ENCODE peak calls at places on chromosomes 16 and 17, in ten cellular contexts. O is K562, Q is thyroid gland, G is body of pancreas, E is spleen, T is testis, Y is uterus, M is heart left ventricle, A is upper lobe of left lung, F is transverse colon. V is an unnamed sample.

GRCh38 chr17:73297934-73298861 is 13.6 kb downstream of the CDC42EP4 start:
- DNase-seq in O (peak), Q (peak), G (peak), E (no peak), T (no peak), Y (no peak), M (no peak), A (no peak), F (no peak), V (peak)

GRCh38 chr16:4852221-4852872 is 5.1 kb downstream of the UBN1 start:
- DNase-seq in O (peak), Q (no peak), G (no peak), E (no peak), T (no peak), Y (no peak), M (no peak), A (no peak), F (peak), V (peak)

GRCh38 chr17:38724337-38724988 is 5.7 kb upstream of the CISD3 start:
- DNase-seq in O (no peak), Q (no peak), G (peak), E (peak), T (peak), Y (no peak), M (peak), A (no peak), F (peak), V (no peak)

GRCh38 chr16:56910654-56911539 is 21.0 kb upstream of the HERPUD1 start:
- DNase-seq in O (no peak), Q (no peak), G (no peak), E (no peak), T (peak), Y (no peak), M (no peak), A (no peak), F (peak), V (no peak)

GRCh38 chr16:4676826-4677225 is 16.5 kb upstream of the NUDT16L1 start:
- DNase-seq in O (no peak), Q (no peak), G (no peak), E (peak), T (peak), Y (no peak), M (peak), A (no peak), F (no peak), V (no peak)

GRCh38 chr16:2900526-2901075 is 11.1 kb upstream of the FLYWCH1 start:
- DNase-seq in O (no peak), Q (no peak), G (no peak), E (no peak), T (no peak), Y (no peak), M (no peak), A (no peak), F (no peak), V (no peak)

GRCh38 chr17:35088911-35089845 is 25.7 kb upstream of the RFFL start:
- DNase-seq in O (peak), Q (peak), G (peak), E (peak), T (peak), Y (peak), M (peak), A (peak), F (peak), V (peak)

GRCh38 chr16:56246051-56246817 is 54.9 kb downstream of the GNAO1 start:
- DNase-seq in O (peak), Q (peak), G (no peak), E (no peak), T (peak), Y (no peak), M (no peak), A (no peak), F (no peak), V (no peak)

GRCh38 chr17:11739848-11740247 is 141.6 kb downstream of the DNAH9 start:
- DNase-seq in O (no peak), Q (no peak), G (no peak), E (no peak), T (no peak), Y (no peak), M (no peak), A (no peak), F (no peak), V (no peak)

GRCh38 chr17:81424151-81424550 is 28.9 kb downstream of the BAHCC1 start:
- DNase-seq in O (no peak), Q (no peak), G (no peak), E (no peak), T (no peak), Y (no peak), M (no peak), A (peak), F (no peak), V (no peak)

GRCh38 chr16:80231888-80232287 is 308.9 kb upstream of the DYNLRB2 start:
- DNase-seq in O (no peak), Q (no peak), G (no peak), E (no peak), T (no peak), Y (no peak), M (no peak), A (no peak), F (no peak), V (no peak)

GRCh38 chr17:75679706-75680201 is 12.6 kb downstream of the SAP30BP start:
- DNase-seq in O (no peak), Q (peak), G (no peak), E (peak), T (no peak), Y (no peak), M (peak), A (no peak), F (peak), V (no peak)

GRCh38 chr17:44607836-44608690 is 48.2 kb upstream of the MEIOC start:
- DNase-seq in O (no peak), Q (no peak), G (no peak), E (no peak), T (no peak), Y (no peak), M (no peak), A (peak), F (no peak), V (no peak)

GRCh38 chr16:89729863-89730574 is 8.7 kb downstream of the ZNF276 start:
- DNase-seq in O (no peak), Q (no peak), G (no peak), E (no peak), T (no peak), Y (no peak), M (peak), A (no peak), F (no peak), V (no peak)

GRCh38 chr17:28862497-28862896 is 7.7 kb downstream of the ERAL1 start:
- DNase-seq in O (peak), Q (no peak), G (no peak), E (no peak), T (no peak), Y (no peak), M (no peak), A (no peak), F (no peak), V (peak)

GRCh38 chr17:28861393-28862203 is 6.8 kb downstream of the ERAL1 start:
- DNase-seq in O (peak), Q (no peak), G (no peak), E (no peak), T (no peak), Y (no peak), M (no peak), A (no peak), F (peak), V (peak)

GRCh38 chr17:28864991-28865849 is 10.4 kb downstream of the ERAL1 start:
- DNase-seq in O (peak), Q (no peak), G (no peak), E (no peak), T (no peak), Y (no peak), M (no peak), A (no peak), F (peak), V (peak)

GRCh38 chr17:28867276-28867675 is 12.5 kb downstream of the ERAL1 start:
- DNase-seq in O (no peak), Q (no peak), G (no peak), E (no peak), T (no peak), Y (no peak), M (no peak), A (no peak), F (no peak), V (no peak)

DNA sequence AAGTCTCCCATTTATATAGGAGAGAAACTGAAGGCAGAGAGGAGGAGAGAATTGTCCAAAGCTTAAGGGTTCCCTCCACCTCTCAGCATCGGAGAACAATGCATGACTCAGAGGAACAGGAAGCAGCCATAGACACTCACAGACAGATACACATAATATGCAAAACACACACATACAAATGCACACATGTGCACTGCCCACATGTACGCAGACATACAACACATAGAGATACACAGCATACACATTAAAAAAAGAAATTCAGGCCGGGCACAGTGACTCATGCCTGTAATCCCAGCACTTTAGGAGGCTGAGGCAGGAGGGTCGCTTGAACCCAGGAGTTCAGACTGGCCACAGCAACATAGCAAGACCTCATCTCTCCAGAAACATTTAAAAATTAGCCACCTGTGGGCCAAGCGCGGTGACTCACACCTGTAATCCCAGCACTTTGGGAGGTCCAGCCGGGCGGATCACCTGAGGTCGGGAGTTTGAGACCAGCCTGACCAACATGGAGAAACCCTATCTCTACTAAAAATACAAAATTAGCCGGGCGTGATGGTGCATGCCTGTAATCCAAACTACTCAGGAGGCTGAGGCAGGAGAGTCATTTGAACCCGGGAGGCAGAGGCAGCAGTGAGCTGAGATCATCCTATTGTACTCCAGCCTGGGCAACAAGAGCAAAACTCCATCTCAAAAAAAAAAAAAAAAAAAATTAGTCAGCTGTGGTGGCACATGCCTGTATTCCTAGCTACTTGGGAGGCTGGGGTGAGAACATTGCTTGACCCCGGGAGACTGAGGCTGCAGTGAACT is 11.3 kb downstream of the ERAL1 start:
- DNase-seq in O (peak), Q (no peak), G (no peak), E (no peak), T (no peak), Y (no peak), M (no peak), A (no peak), F (no peak), V (peak)
- TF ChIP-seq POLR2A in O (no peak), Q (no peak), G (no peak), E (no peak), T (no peak), Y (no peak), M (no peak), A (no peak), F (no peak), V (no peak)

DNA sequence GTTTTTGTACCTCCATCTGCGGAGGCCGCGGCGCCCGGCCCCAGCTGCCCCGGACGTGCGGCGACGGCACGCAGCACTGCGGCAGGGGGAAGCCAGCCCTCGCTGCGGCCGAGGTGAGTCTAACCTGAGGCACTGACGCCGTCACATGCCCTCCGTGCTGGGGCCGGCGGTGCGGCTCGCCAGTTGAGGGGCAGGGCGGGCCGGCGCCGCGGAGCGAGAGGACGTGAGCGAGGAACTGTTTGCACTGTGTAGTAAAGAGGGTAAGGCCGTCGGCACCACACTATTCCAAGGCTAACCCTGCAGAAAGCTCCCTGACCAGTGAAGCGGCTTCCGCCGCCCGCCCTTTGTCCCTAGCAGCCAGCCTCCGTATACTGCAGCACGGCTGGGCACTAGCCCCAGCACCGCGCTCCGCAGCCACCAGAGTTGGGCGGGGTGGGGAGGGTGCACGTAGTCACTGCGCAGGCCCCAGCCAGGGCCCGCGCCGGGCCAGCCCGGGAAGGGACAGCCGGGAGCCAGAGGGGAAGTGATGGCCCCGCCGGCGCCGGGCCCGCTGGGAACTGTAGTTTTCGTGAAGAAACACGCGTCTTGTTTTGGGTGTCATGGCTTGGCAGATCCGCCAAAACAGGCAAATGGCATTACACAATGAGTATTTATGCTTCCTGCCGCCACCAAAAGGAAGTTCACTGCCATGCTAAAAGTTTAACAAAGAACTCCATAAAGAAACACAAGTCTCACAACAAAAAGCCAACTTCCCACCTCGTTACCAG is 580 bp upstream of the KANSL1 start:
- DNase-seq in O (peak), Q (peak), G (peak), E (peak), T (peak), Y (peak), M (peak), A (peak), F (peak), V (peak)
- TF ChIP-seq POLR2A in O (peak), Q (peak), G (peak), E (peak), T (peak), Y (peak), M (no peak), A (no peak), F (peak), V (peak)

GRCh38 chr16:83934684-83934977 is 18.4 kb upstream of the OSGIN1 start:
- DNase-seq in O (no peak), Q (no peak), G (no peak), E (no peak), T (no peak), Y (no peak), M (no peak), A (no peak), F (no peak), V (no peak)

GRCh38 chr16:83933885-83934683 is 19.0 kb upstream of the OSGIN1 start:
- DNase-seq in O (no peak), Q (no peak), G (no peak), E (no peak), T (no peak), Y (no peak), M (no peak), A (peak), F (no peak), V (no peak)

GRCh38 chr16:83935858-83936255 is 17.2 kb upstream of the OSGIN1 start:
- DNase-seq in O (no peak), Q (no peak), G (no peak), E (no peak), T (no peak), Y (no peak), M (no peak), A (no peak), F (no peak), V (no peak)

GRCh38 chr16:83936581-83937165 is 16.4 kb upstream of the OSGIN1 start:
- DNase-seq in O (no peak), Q (no peak), G (no peak), E (no peak), T (no peak), Y (no peak), M (no peak), A (no peak), F (no peak), V (no peak)

GRCh38 chr16:83935005-83935857 is 17.8 kb upstream of the OSGIN1 start:
- DNase-seq in O (no peak), Q (no peak), G (no peak), E (no peak), T (no peak), Y (no peak), M (no peak), A (no peak), F (no peak), V (no peak)
- TF ChIP-seq POLR2A in O (no peak), Q (no peak), G (no peak), E (no peak), T (no peak), Y (no peak), M (no peak), A (no peak), F (no peak), V (no peak)

DNA sequence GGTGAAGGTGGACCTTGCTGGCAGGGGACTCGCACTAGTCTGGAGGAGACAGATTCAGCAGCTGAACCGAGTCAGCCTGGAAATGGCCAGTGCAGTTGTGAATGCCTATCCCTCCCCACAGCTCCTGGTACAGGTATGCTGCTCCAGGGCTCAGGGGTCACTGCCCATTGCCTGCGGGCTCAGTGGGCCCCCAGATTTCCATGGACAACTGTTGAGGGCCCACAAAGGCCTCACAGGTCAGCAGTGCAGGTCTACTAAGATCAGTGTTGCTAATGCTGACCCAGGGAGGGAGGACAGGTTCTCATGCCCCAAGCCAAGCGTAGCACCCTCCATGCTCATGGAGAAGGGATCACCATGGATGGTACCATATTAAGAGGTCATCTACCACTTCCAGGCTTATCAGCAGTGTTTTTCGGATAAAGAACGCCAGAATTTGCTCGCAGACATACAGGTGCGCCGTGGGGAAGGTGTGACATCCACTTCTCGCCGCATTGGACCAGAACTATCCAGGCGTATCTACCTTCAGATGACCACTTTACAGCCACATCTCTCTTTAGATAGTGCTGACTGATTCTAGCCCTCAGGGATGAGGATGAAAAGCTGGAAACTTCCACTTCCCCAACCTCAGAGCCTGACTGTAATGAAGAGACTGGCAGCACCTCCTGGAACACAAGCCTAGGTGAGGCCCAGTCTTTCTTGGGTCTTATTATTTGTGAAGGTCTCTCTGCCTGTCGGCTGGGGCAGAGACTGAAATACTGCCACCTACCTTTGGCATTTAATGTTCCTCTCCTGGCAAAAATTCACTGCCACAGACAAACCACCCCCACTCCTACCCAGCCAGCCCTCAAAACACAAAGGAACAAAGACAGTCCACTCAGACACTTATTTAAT is 7.6 kb downstream of the EME1 start:
- DNase-seq in O (no peak), Q (no peak), G (no peak), E (peak), T (no peak), Y (no peak), M (no peak), A (no peak), F (no peak), V (no peak)
- TF ChIP-seq POLR2A in O (peak), Q (no peak), G (no peak), E (no peak), T (no peak), Y (no peak), M (no peak), A (no peak), F (no peak), V (peak)

DNA sequence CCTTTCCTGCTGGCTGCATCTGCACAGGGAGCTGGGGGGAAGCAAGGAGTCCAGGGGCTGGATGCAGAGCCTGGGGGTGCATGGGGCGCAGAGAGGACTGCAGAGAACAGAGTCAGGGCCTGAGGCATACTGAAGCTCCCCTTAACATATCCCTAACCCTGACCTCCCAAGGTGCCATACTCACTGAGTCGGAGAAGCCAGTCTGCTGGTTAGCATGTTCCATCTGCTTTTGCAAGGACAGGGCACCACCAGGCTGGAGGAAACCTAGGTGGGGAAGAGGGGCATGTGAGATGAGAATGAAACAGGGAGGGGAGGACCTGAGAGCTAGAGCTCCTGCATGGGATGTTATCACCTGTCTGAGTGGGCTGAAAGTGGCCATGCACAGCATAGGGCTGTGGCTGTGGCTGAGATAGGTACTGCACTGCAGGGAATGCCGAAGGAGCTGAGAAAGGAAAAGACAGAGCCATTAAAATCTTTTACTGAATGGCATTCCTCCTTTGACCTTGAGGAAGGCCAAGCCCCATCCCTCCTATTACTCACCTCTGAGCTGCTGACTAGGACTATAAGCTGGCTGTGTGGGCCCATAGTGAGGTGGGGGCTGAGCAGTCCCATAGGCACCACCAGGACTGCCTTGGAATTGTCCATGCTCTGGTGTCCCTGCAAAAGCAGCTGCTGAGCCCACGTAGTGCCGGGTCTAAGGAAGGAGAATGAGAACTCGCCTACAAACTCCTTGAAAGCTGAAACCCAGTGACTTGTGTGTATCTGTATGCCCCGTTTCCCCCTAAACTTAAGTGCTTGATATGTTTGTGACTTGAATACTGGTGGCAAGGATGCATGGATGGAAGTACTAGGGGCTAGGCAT is 1.9 kb downstream of the GPS2 start:
- DNase-seq in O (peak), Q (no peak), G (no peak), E (no peak), T (no peak), Y (no peak), M (no peak), A (no peak), F (no peak), V (no peak)
- TF ChIP-seq POLR2A in O (peak), Q (no peak), G (no peak), E (no peak), T (no peak), Y (no peak), M (no peak), A (no peak), F (no peak), V (peak)

GRCh38 chr16:24141917-24142316 is 114.2 kb upstream of the CACNG3 start:
- DNase-seq in O (no peak), Q (no peak), G (no peak), E (no peak), T (no peak), Y (no peak), M (no peak), A (no peak), F (no peak), V (no peak)

GRCh38 chr16:24150282-24150681 is 105.9 kb upstream of the CACNG3 start:
- DNase-seq in O (no peak), Q (no peak), G (no peak), E (no peak), T (peak), Y (no peak), M (no peak), A (no peak), F (no peak), V (no peak)

GRCh38 chr16:24145927-24146326 is 110.2 kb upstream of the CACNG3 start:
- DNase-seq in O (no peak), Q (no peak), G (no peak), E (no peak), T (no peak), Y (no peak), M (no peak), A (no peak), F (no peak), V (no peak)

GRCh38 chr16:24149102-24149501 is 107.0 kb upstream of the CACNG3 start:
- DNase-seq in O (no peak), Q (no peak), G (no peak), E (no peak), T (no peak), Y (no peak), M (no peak), A (no peak), F (no peak), V (no peak)

GRCh38 chr16:24146523-24146922 is 109.6 kb upstream of the CACNG3 start:
- DNase-seq in O (no peak), Q (no peak), G (no peak), E (no peak), T (no peak), Y (no peak), M (no peak), A (no peak), F (no peak), V (no peak)
- TF ChIP-seq POLR2A in O (no peak), Q (no peak), G (no peak), E (no peak), T (no peak), Y (no peak), M (no peak), A (no peak), F (no peak), V (no peak)

V was measured in erythroblast.